ENCODE peak calls at places on chromosomes 3 and 15, in seven cellular contexts. Z, J, O, K, H, C and R are unnamed samples.

GRCh38 chr3:192857148-192857735 is 60.4 kb downstream of the MB21D2 start:
- DNase-seq in Z (no peak), J (no peak), O (no peak), K (no peak), H (peak), C (no peak), R (no peak)

GRCh38 chr3:9231006-9231405 is 18.4 kb downstream of the SRGAP3 start:
- DNase-seq in Z (no peak), J (no peak), O (peak), K (no peak), H (no peak), C (no peak), R (no peak)

GRCh38 chr3:137647179-137647578 is 116.9 kb upstream of the SOX14 start:
- DNase-seq in Z (no peak), J (no peak), O (no peak), K (no peak), H (no peak), C (no peak), R (no peak)

GRCh38 chr15:85621096-85621495 is 173.6 kb downstream of the KLHL25 start:
- DNase-seq in Z (no peak), J (no peak), O (peak), K (no peak), H (no peak), C (no peak), R (no peak)

GRCh38 chr3:30286007-30286669 is 320.3 kb upstream of the TGFBR2 start:
- DNase-seq in Z (peak), J (peak), O (peak), K (peak), H (peak), C (no peak), R (no peak)

GRCh38 chr3:174002543-174002942 is 605.0 kb downstream of the NLGN1 start:
- DNase-seq in Z (no peak), J (peak), O (no peak), K (no peak), H (no peak), C (no peak), R (no peak)

GRCh38 chr3:30457081-30457480 is 149.3 kb upstream of the TGFBR2 start:
- DNase-seq in Z (no peak), J (no peak), O (no peak), K (no peak), H (no peak), C (no peak), R (no peak)

GRCh38 chr3:81592101-81592500 is 169.3 kb downstream of the GBE1 start:
- DNase-seq in Z (no peak), J (peak), O (peak), K (no peak), H (no peak), C (no peak), R (no peak)

GRCh38 chr3:12663311-12663935 is 494 bp downstream of the RAF1 start:
- DNase-seq in Z (no peak), J (peak), O (no peak), K (no peak), H (no peak), C (no peak), R (peak)

GRCh38 chr15:100170280-100170654 is 171.5 kb downstream of the ADAMTS17 start:
- DNase-seq in Z (no peak), J (no peak), O (no peak), K (no peak), H (no peak), C (no peak), R (no peak)

GRCh38 chr3:72271923-72272322 is 487.0 kb upstream of the PROK2 start:
- DNase-seq in Z (no peak), J (no peak), O (no peak), K (no peak), H (no peak), C (no peak), R (no peak)

GRCh38 chr3:125431391-125431790 is 56.3 kb upstream of the ZNF148 start:
- DNase-seq in Z (no peak), J (no peak), O (peak), K (no peak), H (peak), C (no peak), R (no peak)

GRCh38 chr3:159850481-159850880 is 138.2 kb upstream of the IL12A start:
- DNase-seq in Z (no peak), J (no peak), O (no peak), K (no peak), H (no peak), C (no peak), R (no peak)

GRCh38 chr15:86362556-86362955 is 282.9 kb downstream of the AGBL1 start:
- DNase-seq in Z (no peak), J (no peak), O (no peak), K (no peak), H (no peak), C (no peak), R (no peak)

GRCh38 chr3:193465992-193466618 is 87.6 kb upstream of the ATP13A5 start:
- DNase-seq in Z (no peak), J (no peak), O (no peak), K (no peak), H (no peak), C (no peak), R (no peak)

GRCh38 chr3:192608756-192609155 is 118.6 kb downstream of the FGF12 start:
- DNase-seq in Z (no peak), J (no peak), O (no peak), K (no peak), H (no peak), C (no peak), R (no peak)

GRCh38 chr3:44624696-44625528 is at the start of gene ZNF197:
- DNase-seq in Z (peak), J (peak), O (peak), K (peak), H (peak), C (peak), R (peak)

GRCh38 chr3:78540485-78540884 is 1227.3 kb downstream of the ROBO1 start:
- DNase-seq in Z (no peak), J (no peak), O (no peak), K (no peak), H (no peak), C (no peak), R (no peak)